ENCODE peak calls at places on chromosomes 13 and 19, in ten cellular contexts. One of them, this sample, is unnamed. For H3K9me3 and H3K4me1, the result is how much of the 10 kb centered on the place peaks cover.

GRCh38 chr19:50651174-50651573 is 1.9 kb downstream of the C19orf81 start:
- DNase-seq in thoracic aorta: no peak
- DNase-seq in uterus: no peak
- DNase-seq in CD8-positive, alpha-beta memory T cell: no peak
- DNase-seq in trophoblast cell: no peak
- DNase-seq in NT2/D1: no peak
- DNase-seq in aorta: no peak
- DNase-seq in OCI-LY7: no peak
- DNase-seq in kidney: no peak
- DNase-seq in psoas muscle: no peak
- DNase-seq in this sample: no peak

GRCh38 chr13:47829684-47830083 is 171.4 kb downstream of the SUCLA2 start:
- DNase-seq in psoas muscle: no peak
- DNase-seq in thoracic aorta: no peak
- DNase-seq in OCI-LY7: no peak
- DNase-seq in aorta: no peak
- DNase-seq in trophoblast cell: no peak
- DNase-seq in uterus: no peak
- DNase-seq in NT2/D1: no peak
- DNase-seq in CD8-positive, alpha-beta memory T cell: no peak
- DNase-seq in kidney: no peak
- DNase-seq in this sample: no peak

GRCh38 chr13:62061751-62062150 is 646.1 kb upstream of the PCDH20 start:
- DNase-seq in trophoblast cell: no peak
- DNase-seq in uterus: no peak
- DNase-seq in kidney: no peak
- DNase-seq in thoracic aorta: no peak
- DNase-seq in CD8-positive, alpha-beta memory T cell: no peak
- DNase-seq in NT2/D1: no peak
- DNase-seq in OCI-LY7: no peak
- DNase-seq in psoas muscle: no peak
- DNase-seq in aorta: no peak
- DNase-seq in this sample: no peak

GRCh38 chr13:73991884-73992283 is 142.3 kb downstream of the KLF12 start:
- DNase-seq in thoracic aorta: no peak
- DNase-seq in OCI-LY7: peak
- DNase-seq in aorta: no peak
- DNase-seq in kidney: no peak
- DNase-seq in NT2/D1: no peak
- DNase-seq in trophoblast cell: no peak
- DNase-seq in CD8-positive, alpha-beta memory T cell: no peak
- DNase-seq in uterus: no peak
- DNase-seq in psoas muscle: no peak
- DNase-seq in this sample: no peak

GRCh38 chr19:55116232-55117062 is 990 bp downstream of the PPP1R12C start:
- DNase-seq in trophoblast cell: no peak
- DNase-seq in thoracic aorta: no peak
- DNase-seq in OCI-LY7: peak
- DNase-seq in aorta: peak
- DNase-seq in kidney: peak
- DNase-seq in psoas muscle: peak
- DNase-seq in NT2/D1: no peak
- DNase-seq in uterus: peak
- DNase-seq in CD8-positive, alpha-beta memory T cell: peak
- DNase-seq in this sample: peak

GRCh38 chr19:42010245-42011126 is 16.5 kb upstream of the ATP1A3 start:
- DNase-seq in CD8-positive, alpha-beta memory T cell: no peak
- DNase-seq in NT2/D1: no peak
- DNase-seq in trophoblast cell: no peak
- DNase-seq in OCI-LY7: peak
- DNase-seq in uterus: no peak
- DNase-seq in aorta: no peak
- DNase-seq in kidney: no peak
- DNase-seq in thoracic aorta: no peak
- DNase-seq in psoas muscle: peak
- DNase-seq in this sample: no peak

GRCh38 chr13:47790755-47791154 is 210.3 kb downstream of the SUCLA2 start:
- DNase-seq in NT2/D1: no peak
- DNase-seq in kidney: no peak
- DNase-seq in aorta: no peak
- DNase-seq in thoracic aorta: no peak
- DNase-seq in CD8-positive, alpha-beta memory T cell: no peak
- DNase-seq in uterus: no peak
- DNase-seq in psoas muscle: no peak
- DNase-seq in trophoblast cell: no peak
- DNase-seq in OCI-LY7: no peak
- DNase-seq in this sample: no peak

GRCh38 chr13:83350569-83350968 is 531.7 kb downstream of the SLITRK1 start:
- DNase-seq in trophoblast cell: no peak
- DNase-seq in CD8-positive, alpha-beta memory T cell: no peak
- DNase-seq in psoas muscle: no peak
- DNase-seq in uterus: no peak
- DNase-seq in kidney: no peak
- DNase-seq in OCI-LY7: no peak
- DNase-seq in aorta: no peak
- DNase-seq in thoracic aorta: no peak
- DNase-seq in NT2/D1: no peak
- DNase-seq in this sample: no peak

GRCh38 chr13:48210178-48210577 is 22.8 kb upstream of the ITM2B start:
- DNase-seq in psoas muscle: no peak
- DNase-seq in NT2/D1: no peak
- DNase-seq in thoracic aorta: no peak
- DNase-seq in trophoblast cell: peak
- DNase-seq in OCI-LY7: no peak
- DNase-seq in uterus: no peak
- DNase-seq in kidney: no peak
- DNase-seq in CD8-positive, alpha-beta memory T cell: no peak
- DNase-seq in aorta: no peak
- DNase-seq in this sample: no peak

GRCh38 chr13:41694902-41695301 is 237.6 kb downstream of the RGCC start:
- DNase-seq in NT2/D1: no peak
- DNase-seq in uterus: peak
- DNase-seq in OCI-LY7: peak
- DNase-seq in psoas muscle: peak
- DNase-seq in aorta: peak
- DNase-seq in thoracic aorta: peak
- DNase-seq in kidney: peak
- DNase-seq in CD8-positive, alpha-beta memory T cell: no peak
- DNase-seq in trophoblast cell: no peak
- DNase-seq in this sample: no peak

GRCh38 chr13:40480915-40481525 is 185.4 kb downstream of the FOXO1 start:
- DNase-seq in thoracic aorta: no peak
- DNase-seq in trophoblast cell: no peak
- DNase-seq in NT2/D1: no peak
- DNase-seq in kidney: no peak
- DNase-seq in aorta: no peak
- DNase-seq in psoas muscle: no peak
- DNase-seq in OCI-LY7: peak
- DNase-seq in uterus: no peak
- DNase-seq in CD8-positive, alpha-beta memory T cell: no peak
- DNase-seq in this sample: no peak

GRCh38 chr13:40672310-40673060 is 6.0 kb upstream of the FOXO1 start:
- DNase-seq in aorta: no peak
- DNase-seq in psoas muscle: no peak
- DNase-seq in trophoblast cell: no peak
- DNase-seq in thoracic aorta: no peak
- DNase-seq in uterus: no peak
- DNase-seq in OCI-LY7: no peak
- DNase-seq in kidney: no peak
- DNase-seq in CD8-positive, alpha-beta memory T cell: no peak
- DNase-seq in NT2/D1: no peak
- DNase-seq in this sample: no peak

GRCh38 chr19:5890099-5890498 is 13.5 kb downstream of the NDUFA11 start:
- DNase-seq in psoas muscle: no peak
- DNase-seq in aorta: no peak
- DNase-seq in kidney: no peak
- DNase-seq in thoracic aorta: no peak
- DNase-seq in trophoblast cell: no peak
- DNase-seq in OCI-LY7: no peak
- DNase-seq in NT2/D1: no peak
- DNase-seq in CD8-positive, alpha-beta memory T cell: no peak
- DNase-seq in uterus: no peak
- DNase-seq in this sample: no peak

DNA sequence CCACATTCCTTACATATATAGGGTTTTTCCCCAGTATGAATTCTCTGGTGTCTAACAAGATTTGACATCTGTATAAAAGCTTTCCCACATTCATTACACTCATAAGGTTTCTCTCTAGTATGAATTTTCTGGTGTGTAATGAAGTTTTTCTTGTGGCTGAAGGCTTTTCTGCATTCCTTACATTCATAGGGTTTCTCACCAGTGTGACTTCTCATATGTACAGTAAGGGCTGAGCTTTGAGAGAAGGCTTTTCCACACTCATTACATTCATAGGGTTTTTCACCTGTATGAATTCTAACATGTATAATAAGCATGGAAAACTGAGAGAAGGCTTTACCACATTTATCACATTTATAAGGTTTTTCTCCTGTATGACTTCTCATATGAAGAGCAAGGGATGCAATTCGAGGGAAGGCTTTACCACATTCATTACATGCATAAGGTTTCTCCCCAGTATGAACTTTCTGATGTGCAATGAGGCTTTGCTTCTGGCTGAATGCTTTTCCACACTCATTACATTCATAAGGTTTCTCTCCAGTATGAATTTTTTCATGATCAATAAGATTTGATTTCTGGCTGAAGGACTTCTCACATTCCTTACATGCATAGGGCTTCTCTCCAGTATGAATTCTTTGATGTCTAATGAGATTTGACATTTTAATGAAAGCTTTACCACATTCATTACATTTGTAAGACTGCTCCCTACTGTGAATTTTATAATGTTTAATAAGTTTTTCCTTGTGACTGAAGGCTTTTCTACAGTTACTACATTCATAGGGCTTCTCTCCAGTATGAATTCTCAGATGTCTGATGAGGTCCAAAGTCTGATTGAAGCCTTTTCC is 42.6 kb downstream of the ZNF527 start:
- DNase-seq in NT2/D1: no peak
- DNase-seq in aorta: no peak
- DNase-seq in OCI-LY7: no peak
- DNase-seq in CD8-positive, alpha-beta memory T cell: no peak
- DNase-seq in thoracic aorta: no peak
- DNase-seq in trophoblast cell: no peak
- DNase-seq in psoas muscle: no peak
- DNase-seq in uterus: no peak
- DNase-seq in kidney: no peak
- DNase-seq in this sample: no peak
- H3K9me3 ChIP-seq in NT2/D1: half or more
- H3K9me3 ChIP-seq in aorta: under half
- H3K9me3 ChIP-seq in OCI-LY7: half or more
- H3K9me3 ChIP-seq in CD8-positive, alpha-beta memory T cell: half or more
- H3K9me3 ChIP-seq in thoracic aorta: half or more
- H3K9me3 ChIP-seq in trophoblast cell: under half
- H3K9me3 ChIP-seq in psoas muscle: half or more
- H3K9me3 ChIP-seq in uterus: under half
- H3K9me3 ChIP-seq in kidney: under half
- H3K9me3 ChIP-seq in this sample: half or more

GRCh38 chr13:46654956-46655726 is 102.2 kb downstream of the LRCH1 start:
- DNase-seq in psoas muscle: no peak
- DNase-seq in CD8-positive, alpha-beta memory T cell: no peak
- DNase-seq in OCI-LY7: no peak
- DNase-seq in trophoblast cell: no peak
- DNase-seq in uterus: no peak
- DNase-seq in aorta: no peak
- DNase-seq in NT2/D1: no peak
- DNase-seq in kidney: no peak
- DNase-seq in thoracic aorta: no peak
- DNase-seq in this sample: no peak
- H3K4me3 ChIP-seq in psoas muscle: no peak
- H3K4me3 ChIP-seq in CD8-positive, alpha-beta memory T cell: no peak
- H3K4me3 ChIP-seq in OCI-LY7: no peak
- H3K4me3 ChIP-seq in trophoblast cell: no peak
- H3K4me3 ChIP-seq in uterus: no peak
- H3K4me3 ChIP-seq in aorta: no peak
- H3K4me3 ChIP-seq in NT2/D1: no peak
- H3K4me3 ChIP-seq in kidney: peak
- H3K4me3 ChIP-seq in thoracic aorta: peak
- H3K4me3 ChIP-seq in this sample: no peak

DNA sequence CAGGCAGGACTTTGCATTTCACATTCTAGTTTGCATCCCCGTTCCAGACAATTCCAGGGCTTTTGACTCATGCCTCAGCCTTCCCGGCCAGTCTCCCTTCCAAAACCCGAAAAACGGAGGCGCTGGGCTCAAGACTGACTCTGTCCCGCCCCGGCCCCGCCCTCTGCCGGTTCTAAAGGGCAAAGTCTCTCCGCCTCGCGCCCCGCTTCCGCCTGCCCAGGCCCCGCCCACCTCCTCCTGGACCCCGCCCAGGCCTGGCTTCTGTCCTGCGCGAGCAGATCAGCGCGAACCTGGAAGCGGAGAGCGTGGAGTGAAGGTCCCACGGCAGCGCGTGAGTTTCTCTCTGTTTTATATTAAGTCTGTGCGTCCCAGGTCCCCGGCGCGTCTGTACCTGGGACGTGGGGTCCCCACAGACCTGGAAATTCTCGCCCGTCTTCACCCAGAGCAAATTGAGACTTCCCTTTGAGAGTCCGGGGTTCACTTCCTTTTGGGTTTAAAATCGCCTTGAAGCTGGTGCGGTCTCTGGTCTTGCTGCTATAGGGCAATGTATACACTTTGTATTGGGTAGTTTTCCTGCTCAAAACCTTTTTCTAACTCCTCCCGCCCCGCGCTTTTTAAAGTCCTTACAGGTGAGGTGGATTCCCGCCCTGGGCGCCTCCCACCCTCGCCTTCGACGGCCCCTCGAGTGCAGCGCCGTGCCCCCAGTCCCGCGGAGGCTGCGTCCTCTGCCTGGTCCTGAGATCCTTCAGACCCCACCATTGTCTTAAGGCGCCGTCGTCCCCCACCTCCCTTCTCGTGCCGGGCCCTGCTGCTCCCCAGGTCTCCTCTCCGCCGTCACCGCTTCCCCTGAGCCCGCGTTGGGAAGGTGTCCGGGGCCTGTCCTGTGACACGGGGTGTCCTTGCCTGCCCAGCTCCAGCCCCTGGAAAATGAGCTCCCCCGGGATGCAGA is 31.2 kb downstream of the ZNF701 start:
- DNase-seq in CD8-positive, alpha-beta memory T cell: peak
- DNase-seq in OCI-LY7: peak
- DNase-seq in aorta: peak
- DNase-seq in trophoblast cell: peak
- DNase-seq in thoracic aorta: peak
- DNase-seq in NT2/D1: peak
- DNase-seq in psoas muscle: peak
- DNase-seq in kidney: peak
- DNase-seq in uterus: peak
- DNase-seq in this sample: peak
- H3K4me1 ChIP-seq in CD8-positive, alpha-beta memory T cell: under half
- H3K4me1 ChIP-seq in OCI-LY7: under half
- H3K4me1 ChIP-seq in aorta: under half
- H3K4me1 ChIP-seq in trophoblast cell: under half
- H3K4me1 ChIP-seq in thoracic aorta: under half
- H3K4me1 ChIP-seq in NT2/D1: under half
- H3K4me1 ChIP-seq in psoas muscle: under half
- H3K4me1 ChIP-seq in kidney: under half
- H3K4me1 ChIP-seq in uterus: under half
- H3K4me1 ChIP-seq in this sample: under half

DNA sequence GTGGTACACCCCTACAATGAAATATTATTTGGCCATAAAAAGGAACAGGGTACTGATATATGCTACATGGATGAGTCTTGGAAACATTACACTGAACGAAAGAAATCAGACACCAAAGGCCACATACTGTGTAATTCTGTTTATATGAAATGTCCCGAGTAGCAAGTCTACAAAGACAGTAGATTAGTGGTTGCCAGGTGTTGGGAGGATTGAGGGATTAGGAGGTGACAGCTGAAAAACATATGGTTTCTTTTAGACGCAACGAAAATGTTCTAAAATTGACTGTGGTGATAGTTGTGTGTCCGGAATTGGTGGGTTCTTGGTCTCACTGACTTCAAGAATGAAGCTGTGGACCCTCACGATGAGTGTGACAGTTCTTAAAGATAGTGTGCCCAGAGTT is 35.1 kb downstream of the IL17D start:
- DNase-seq in OCI-LY7: no peak
- DNase-seq in trophoblast cell: no peak
- DNase-seq in uterus: no peak
- DNase-seq in thoracic aorta: no peak
- DNase-seq in NT2/D1: no peak
- DNase-seq in aorta: no peak
- DNase-seq in CD8-positive, alpha-beta memory T cell: no peak
- DNase-seq in kidney: no peak
- DNase-seq in psoas muscle: no peak
- DNase-seq in this sample: no peak
- H3K9me3 ChIP-seq in OCI-LY7: under half
- H3K9me3 ChIP-seq in trophoblast cell: under half
- H3K9me3 ChIP-seq in uterus: under half
- H3K9me3 ChIP-seq in thoracic aorta: under half
- H3K9me3 ChIP-seq in NT2/D1: under half
- H3K9me3 ChIP-seq in aorta: under half
- H3K9me3 ChIP-seq in CD8-positive, alpha-beta memory T cell: under half
- H3K9me3 ChIP-seq in kidney: under half
- H3K9me3 ChIP-seq in psoas muscle: under half
- H3K9me3 ChIP-seq in this sample: under half

This sample was measured in CD4-positive, CD25-positive, alpha-beta regulatory T cell.